ENCODE peak calls at places on chromosomes 12 and 14, in ten cellular contexts. T is heart left ventricle; Y is A673; J is lower lobe of right lung; U is body of pancreas; S is CD8-positive, alpha-beta memory T cell; B is tibial artery; L is psoas muscle; C is thoracic aorta; X is Peyer's patch. Z is an unnamed sample.
A peak's percentile ranks its signal among the peaks of the same experiment; 100 is the strongest.

GRCh38 chr12:88665051-88665450 is 84.8 kb upstream of the KITLG start:
- DNase-seq in T (no peak), Y (no peak), J (no peak), U (no peak), S (no peak), B (no peak), L (no peak), C (no peak), X (no peak), Z (no peak)

GRCh38 chr14:21924479-21924878 is 250.9 kb upstream of the OR4E1 start:
- DNase-seq in T (no peak), Y (no peak), J (no peak), U (no peak), S (peak; percentile 81), B (no peak), L (no peak), C (no peak), X (no peak), Z (no peak)

GRCh38 chr12:22974865-22975264 is 349.9 kb downstream of the ETNK1 start:
- DNase-seq in T (no peak), Y (peak; percentile 35), J (no peak), U (no peak), S (no peak), B (no peak), L (no peak), C (no peak), X (no peak), Z (no peak)

GRCh38 chr12:31989571-31989970 is 30.4 kb downstream of the RESF1 start:
- DNase-seq in T (no peak), Y (no peak), J (no peak), U (no peak), S (no peak), B (no peak), L (no peak), C (no peak), X (no peak), Z (no peak)

GRCh38 chr12:3553681-3554546 is 62.9 kb downstream of the PRMT8 start:
- DNase-seq in T (no peak), Y (no peak), J (no peak), U (no peak), S (no peak), B (no peak), L (no peak), C (no peak), X (no peak), Z (no peak)

GRCh38 chr12:67618303-67618702 is 30.2 kb upstream of the DYRK2 start:
- DNase-seq in T (no peak), Y (no peak), J (no peak), U (no peak), S (no peak), B (no peak), L (no peak), C (no peak), X (no peak), Z (no peak)

GRCh38 chr12:92139634-92140555 is 5.8 kb downstream of the BTG1 start:
- DNase-seq in T (no peak), Y (no peak), J (no peak), U (no peak), S (no peak), B (no peak), L (no peak), C (no peak), X (no peak), Z (no peak)

GRCh38 chr12:106234513-106234912 is 13.3 kb downstream of the CKAP4 start:
- DNase-seq in T (no peak), Y (no peak), J (no peak), U (no peak), S (no peak), B (no peak), L (no peak), C (no peak), X (no peak), Z (no peak)

GRCh38 chr12:112422531-112422930 is 3.8 kb downstream of the PTPN11 start:
- DNase-seq in T (no peak), Y (no peak), J (no peak), U (no peak), S (no peak), B (no peak), L (no peak), C (no peak), X (no peak), Z (peak; percentile 69)

GRCh38 chr14:93543766-93544165 is 113.0 kb downstream of the UNC79 start:
- DNase-seq in T (no peak), Y (peak; percentile 65), J (no peak), U (no peak), S (no peak), B (no peak), L (no peak), C (no peak), X (no peak), Z (no peak)

GRCh38 chr14:69582829-69583228 is 8.2 kb upstream of the CCDC177 start:
- DNase-seq in T (no peak), Y (no peak), J (no peak), U (no peak), S (no peak), B (no peak), L (no peak), C (no peak), X (no peak), Z (no peak)

GRCh38 chr12:52440821-52441319 is 6.7 kb upstream of the KRT75 start:
- DNase-seq in T (no peak), Y (no peak), J (no peak), U (no peak), S (no peak), B (no peak), L (no peak), C (no peak), X (no peak), Z (no peak)

GRCh38 chr14:36925094-36925493 is 247.3 kb downstream of the SLC25A21 start:
- DNase-seq in T (no peak), Y (no peak), J (no peak), U (no peak), S (no peak), B (no peak), L (no peak), C (no peak), X (no peak), Z (no peak)

GRCh38 chr14:89952581-89952980 is 1.9 kb downstream of the EFCAB11 start:
- DNase-seq in T (no peak), Y (no peak), J (no peak), U (no peak), S (no peak), B (no peak), L (no peak), C (no peak), X (no peak), Z (no peak)

GRCh38 chr12:46430340-46430948 is 57.9 kb upstream of the SLC38A2 start:
- DNase-seq in T (no peak), Y (peak; percentile 72), J (no peak), U (no peak), S (no peak), B (no peak), L (no peak), C (no peak), X (no peak), Z (no peak)

GRCh38 chr12:632102-632696 is 31.0 kb downstream of the NINJ2 start:
- DNase-seq in T (no peak), Y (no peak), J (no peak), U (no peak), S (no peak), B (no peak), L (peak; percentile 35), C (no peak), X (no peak), Z (peak; percentile 38)

GRCh38 chr14:29712586-29712985 is 215.1 kb downstream of the PRKD1 start:
- DNase-seq in T (no peak), Y (no peak), J (no peak), U (no peak), S (no peak), B (no peak), L (no peak), C (no peak), X (no peak), Z (no peak)

GRCh38 chr12:6958609-6959375 is 7.6 kb downstream of the PTPN6 start:
- DNase-seq in T (peak; percentile 54), Y (no peak), J (peak; percentile 52), U (no peak), S (peak; percentile 88), B (peak; percentile 62), L (peak; percentile 30), C (no peak), X (peak; percentile 51), Z (no peak)

GRCh38 chr14:61587397-61587713 is 108.0 kb upstream of the HIF1A start:
- DNase-seq in T (no peak), Y (no peak), J (no peak), U (no peak), S (no peak), B (no peak), L (no peak), C (no peak), X (no peak), Z (no peak)
- H3K27ac ChIP-seq in T (peak overlapping the region; percentile 64), Y (no peak overlapping the region), J (peak overlapping the region; percentile 21), U (peak overlapping the region; percentile 67), S (no peak overlapping the region), B (peak overlapping the region; percentile 87), L (peak overlapping the region; percentile 32), C (peak overlapping the region; percentile 68), X (no peak overlapping the region), Z (peak overlapping the region; percentile 66)

GRCh38 chr14:67748312-67748711 is 46.6 kb downstream of the RDH12 start:
- DNase-seq in T (no peak), Y (no peak), J (no peak), U (no peak), S (no peak), B (no peak), L (no peak), C (no peak), X (no peak), Z (no peak)
- H3K4me1 ChIP-seq in T (no peaks in the 10 kb centered on the region), Y (no peaks in the 10 kb centered on the region), J (no peaks in the 10 kb centered on the region), U (peaks cover 6% of the 10 kb centered on the region), S (no peaks in the 10 kb centered on the region), B (no peaks in the 10 kb centered on the region), L (peaks cover 5% of the 10 kb centered on the region), C (no peaks in the 10 kb centered on the region), X (no peaks in the 10 kb centered on the region), Z (no peaks in the 10 kb centered on the region)

GRCh38 chr12:94207467-94208432 is 59.4 kb downstream of the PLXNC1 start:
- DNase-seq in T (no peak), Y (no peak), J (no peak), U (no peak), S (no peak), B (no peak), L (no peak), C (no peak), X (no peak), Z (peak; percentile 14)
- H3K27ac ChIP-seq in T (peak overlapping the region; percentile 41), Y (no peak overlapping the region), J (peak overlapping the region; percentile 68), U (peak overlapping the region; percentile 14), S (peak overlapping the region; percentile 59), B (peak overlapping the region; percentile 73), L (peak overlapping the region; percentile 59), C (peak overlapping the region; percentile 67), X (peak overlapping the region; percentile 87), Z (peak overlapping the region; percentile 78)

GRCh38 chr14:96177766-96178377 is 26.8 kb upstream of the BDKRB2 start:
- DNase-seq in T (no peak), Y (no peak), J (no peak), U (no peak), S (no peak), B (no peak), L (peak; percentile 42), C (no peak), X (no peak), Z (no peak)
- H3K4me1 ChIP-seq in T (peaks cover 5% of the 10 kb centered on the region), Y (no peaks in the 10 kb centered on the region), J (no peaks in the 10 kb centered on the region), U (peaks cover 5% of the 10 kb centered on the region), S (peaks cover 5% of the 10 kb centered on the region), B (no peaks in the 10 kb centered on the region), L (no peaks in the 10 kb centered on the region), C (no peaks in the 10 kb centered on the region), X (peaks cover 16% of the 10 kb centered on the region), Z (peaks cover 9% of the 10 kb centered on the region)

Z was measured in tibial nerve.